ENCODE peak calls at places on chromosomes 12 and 14, in nine cellular contexts. Z is body of pancreas; O is sigmoid colon; B is upper lobe of right lung; Q is AG09309; U is mammary epithelial cell; A is activated CD8-positive, alpha-beta T cell treated with anti-CD3 and anti-CD28 coated beads for 36 hours; R is MM.1S; G is IMR-90. J is an unnamed sample.

GRCh38 chr12:94601972-94602517 is 48.3 kb downstream of the TMCC3 start:
- DNase-seq in Z (no peak), O (no peak), B (no peak), Q (no peak), U (no peak), A (no peak), R (no peak), G (no peak), J (no peak)

GRCh38 chr12:32131666-32132065 is 25.0 kb downstream of the BICD1 start:
- DNase-seq in Z (no peak), O (no peak), B (no peak), Q (no peak), U (no peak), A (no peak), R (no peak), G (no peak), J (no peak)

GRCh38 chr14:105173145-105173544 is 4.6 kb upstream of the JAG2 start:
- DNase-seq in Z (no peak), O (no peak), B (no peak), Q (no peak), U (no peak), A (no peak), R (no peak), G (no peak), J (no peak)

GRCh38 chr12:122473543-122474323 is 27.0 kb downstream of the ZCCHC8 start:
- DNase-seq in Z (no peak), O (no peak), B (no peak), Q (no peak), U (peak), A (peak), R (no peak), G (peak), J (peak)

GRCh38 chr12:44972746-44973421 is 78.0 kb downstream of the DBX2 start:
- DNase-seq in Z (no peak), O (no peak), B (no peak), Q (no peak), U (peak), A (peak), R (peak), G (no peak), J (peak)

GRCh38 chr12:13724136-13724535 is 257.3 kb downstream of the GRIN2B start:
- DNase-seq in Z (no peak), O (no peak), B (no peak), Q (no peak), U (no peak), A (no peak), R (no peak), G (no peak), J (no peak)

GRCh38 chr12:8914716-8915526 is 612 bp downstream of the PHC1 start:
- DNase-seq in Z (peak), O (peak), B (peak), Q (no peak), U (peak), A (peak), R (peak), G (peak), J (peak)

GRCh38 chr14:92973265-92973797 is 50.4 kb downstream of the CHGA start:
- DNase-seq in Z (peak), O (peak), B (peak), Q (no peak), U (peak), A (peak), R (no peak), G (peak), J (peak)

GRCh38 chr12:64609543-64610091 is 678 bp upstream of the RASSF3 start:
- DNase-seq in Z (no peak), O (no peak), B (no peak), Q (no peak), U (peak), A (no peak), R (peak), G (peak), J (no peak)

GRCh38 chr12:57606016-57606311 is 1.3 kb downstream of the DTX3 start:
- DNase-seq in Z (no peak), O (no peak), B (no peak), Q (no peak), U (no peak), A (no peak), R (no peak), G (no peak), J (no peak)

GRCh38 chr14:48350971-48351370 is 675.6 kb upstream of the MDGA2 start:
- DNase-seq in Z (no peak), O (no peak), B (no peak), Q (no peak), U (peak), A (no peak), R (no peak), G (peak), J (peak)

GRCh38 chr12:90987101-90987500 is 17.7 kb downstream of the EPYC start:
- DNase-seq in Z (no peak), O (no peak), B (no peak), Q (no peak), U (no peak), A (no peak), R (no peak), G (no peak), J (no peak)

GRCh38 chr12:84924956-84925355 is 12.4 kb upstream of the SLC6A15 start:
- DNase-seq in Z (no peak), O (no peak), B (no peak), Q (no peak), U (peak), A (no peak), R (no peak), G (peak), J (peak)

GRCh38 chr14:95516554-95517209 is at the start of gene SYNE3:
- DNase-seq in Z (peak), O (peak), B (peak), Q (no peak), U (no peak), A (peak), R (peak), G (no peak), J (peak)

GRCh38 chr12:2058837-2059236 is 6.0 kb downstream of the CACNA1C start:
- DNase-seq in Z (no peak), O (no peak), B (no peak), Q (no peak), U (no peak), A (no peak), R (no peak), G (no peak), J (no peak)

GRCh38 chr14:24329736-24330135 is 5.1 kb downstream of the ADCY4 start:
- DNase-seq in Z (peak), O (peak), B (peak), Q (no peak), U (no peak), A (peak), R (no peak), G (no peak), J (no peak)

GRCh38 chr14:105933238-105933637 is 406.9 kb downstream of the TMEM121 start:
- DNase-seq in Z (no peak), O (no peak), B (no peak), Q (no peak), U (no peak), A (no peak), R (no peak), G (no peak), J (no peak)

GRCh38 chr12:53065975-53066593 is 13.1 kb downstream of the SPRYD3 start:
- DNase-seq in Z (peak), O (peak), B (peak), Q (no peak), U (peak), A (peak), R (peak), G (peak), J (peak)

GRCh38 chr12:79886917-79887519 is 47.9 kb downstream of the PPP1R12A start:
- DNase-seq in Z (no peak), O (no peak), B (no peak), Q (peak), U (peak), A (no peak), R (peak), G (peak), J (peak)

GRCh38 chr14:100982356-100982755 is 78.8 kb upstream of the RTL1 start:
- DNase-seq in Z (no peak), O (no peak), B (no peak), Q (no peak), U (no peak), A (no peak), R (no peak), G (no peak), J (no peak)

GRCh38 chr14:51644215-51644969 is 7.3 kb upstream of the FRMD6 start:
- DNase-seq in Z (no peak), O (no peak), B (no peak), Q (peak), U (peak), A (no peak), R (no peak), G (peak), J (no peak)

GRCh38 chr14:72256055-72256454 is 323.8 kb downstream of the RGS6 start:
- DNase-seq in Z (no peak), O (no peak), B (no peak), Q (no peak), U (peak), A (peak), R (no peak), G (no peak), J (peak)

GRCh38 chr14:78697341-78697740 is 527.2 kb downstream of the NRXN3 start:
- DNase-seq in Z (no peak), O (no peak), B (no peak), Q (no peak), U (peak), A (no peak), R (peak), G (peak), J (peak)

GRCh38 chr12:69415471-69416275 is 54.5 kb upstream of the FRS2 start:
- DNase-seq in Z (peak), O (peak), B (no peak), Q (peak), U (peak), A (peak), R (peak), G (peak), J (peak)

GRCh38 chr12:50224026-50224692 is 57.0 kb upstream of the CERS5 start:
- DNase-seq in Z (peak), O (no peak), B (no peak), Q (no peak), U (peak), A (peak), R (peak), G (peak), J (peak)

GRCh38 chr14:103336191-103336590 is 2.2 kb downstream of the EIF5 start:
- DNase-seq in Z (no peak), O (no peak), B (no peak), Q (no peak), U (no peak), A (no peak), R (no peak), G (no peak), J (no peak)

GRCh38 chr14:103334644-103335603 is 887 bp downstream of the EIF5 start:
- DNase-seq in Z (peak), O (peak), B (peak), Q (no peak), U (peak), A (peak), R (peak), G (peak), J (peak)

GRCh38 chr14:103332143-103332919 is 1.7 kb upstream of the EIF5 start:
- DNase-seq in Z (no peak), O (no peak), B (no peak), Q (no peak), U (no peak), A (peak), R (peak), G (no peak), J (no peak)

GRCh38 chr14:103330536-103330935 is 3.5 kb upstream of the EIF5 start:
- DNase-seq in Z (no peak), O (no peak), B (no peak), Q (no peak), U (no peak), A (no peak), R (no peak), G (no peak), J (no peak)

GRCh38 chr14:103333754-103334643 is at the start of gene EIF5:
- DNase-seq in Z (peak), O (peak), B (peak), Q (peak), U (peak), A (peak), R (peak), G (peak), J (peak)
- TF ChIP-seq CTCF in Z (peak), O (peak), B (no peak), Q (peak), U (no peak), A (no peak), R (no peak), G (peak), J (no peak)

GRCh38 chr14:43894534-43894933 is 612.5 kb downstream of the FSCB start:
- DNase-seq in Z (no peak), O (no peak), B (no peak), Q (no peak), U (no peak), A (no peak), R (peak), G (peak), J (peak)
- TF ChIP-seq CTCF in Z (peak), O (no peak), B (peak), Q (peak), U (peak), A (peak), R (peak), G (peak), J (peak)

GRCh38 chr14:69887740-69888657 is 8.8 kb downstream of the SMOC1 start:
- DNase-seq in Z (no peak), O (no peak), B (no peak), Q (no peak), U (peak), A (no peak), R (no peak), G (peak), J (peak)
- TF ChIP-seq CTCF in Z (no peak), O (no peak), B (no peak), Q (no peak), U (no peak), A (no peak), R (no peak), G (no peak), J (no peak)

DNA sequence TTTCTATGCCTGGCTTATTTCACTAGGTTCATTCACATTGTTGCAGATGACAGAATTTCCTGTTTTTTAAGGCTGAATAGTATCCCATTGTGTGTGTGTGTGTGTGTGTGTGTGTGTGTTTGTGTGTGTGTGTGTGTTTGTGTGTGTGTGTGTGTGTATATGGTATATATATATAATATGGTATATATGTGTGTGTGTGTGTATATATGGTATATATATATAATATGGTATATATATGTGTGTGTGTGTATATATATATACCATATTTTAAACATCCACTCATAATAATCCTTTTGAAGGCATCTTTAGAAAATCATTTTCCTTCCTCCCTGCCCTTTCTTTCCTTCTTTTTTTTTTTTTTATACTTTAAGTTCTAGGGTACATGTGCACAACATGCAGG is 5.0 kb upstream of the CCDC198 start:
- DNase-seq in Z (no peak), O (no peak), B (no peak), Q (no peak), U (no peak), A (no peak), R (no peak), G (no peak), J (no peak)
- TF ChIP-seq CTCF in Z (no peak), O (no peak), B (no peak), Q (no peak), U (no peak), A (no peak), R (no peak), G (no peak), J (no peak)

DNA sequence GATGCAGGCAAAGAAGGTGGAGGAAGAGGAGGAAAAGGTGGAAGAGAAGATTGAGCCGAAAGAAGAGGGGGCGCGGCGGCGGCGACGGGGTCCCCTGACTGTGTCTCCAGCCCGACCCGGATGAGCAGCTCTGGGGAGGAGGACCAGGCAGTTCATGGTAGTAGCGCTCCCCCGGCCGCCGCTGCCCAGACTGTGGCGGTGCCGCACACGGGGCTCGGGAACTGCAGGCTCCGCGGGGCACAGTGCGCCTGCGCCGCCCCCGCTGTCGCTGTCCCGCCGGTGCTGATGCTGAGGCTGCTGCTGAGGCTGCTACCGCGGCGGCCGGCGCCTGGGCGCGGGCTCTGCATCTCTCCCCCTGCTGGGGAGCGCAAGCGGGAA is at the start of gene KCNH5:
- DNase-seq in Z (peak), O (no peak), B (no peak), Q (no peak), U (peak), A (peak), R (peak), G (peak), J (peak)
- TF ChIP-seq CTCF in Z (no peak), O (no peak), B (no peak), Q (no peak), U (no peak), A (no peak), R (no peak), G (no peak), J (no peak)

DNA sequence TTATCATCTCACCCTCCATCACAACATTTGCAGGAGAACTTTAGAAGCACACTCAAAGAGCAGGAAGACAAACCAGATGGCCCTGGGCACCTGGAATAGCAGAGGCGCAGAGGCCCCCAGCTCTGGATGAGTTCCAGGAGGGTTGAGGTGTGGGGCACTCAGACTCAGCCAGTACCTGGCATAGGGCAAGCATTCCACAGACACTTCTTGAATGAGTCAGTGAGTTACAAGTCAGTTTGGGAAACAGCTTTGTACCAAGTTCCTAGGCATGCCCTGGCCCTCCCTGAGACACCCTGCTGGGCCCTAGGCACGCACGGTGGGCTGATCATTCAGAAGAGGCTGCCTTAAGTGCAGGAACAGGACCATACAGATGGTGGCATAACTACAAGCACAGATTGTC is 54.3 kb downstream of the MAP3K9 start:
- DNase-seq in Z (peak), O (no peak), B (peak), Q (no peak), U (peak), A (no peak), R (no peak), G (no peak), J (peak)
- TF ChIP-seq CTCF in Z (no peak), O (no peak), B (no peak), Q (no peak), U (no peak), A (no peak), R (no peak), G (no peak), J (peak)

J was measured in epithelial cell of esophagus.